ENCODE peak calls at places on chromosome 18, in five cellular contexts. I is K562, J is GM12878, B is HepG2, S is H1. T is an unnamed sample.
A peak's percentile ranks its signal among the peaks of the same experiment; 100 is the strongest.

GRCh38 chr18:45652703-45653490 is 37.6 kb downstream of the SLC14A2 start:
- DNase-seq in J (no peak), S (no peak), B (no peak), I (no peak), T (no peak)

GRCh38 chr18:31819106-31819924 is 58.6 kb upstream of the SLC25A52 start:
- DNase-seq in I (peak; percentile 15), S (peak; percentile 15), B (peak; percentile 59), J (no peak), T (peak; percentile 39)

GRCh38 chr18:12009581-12010140 is 28.4 kb downstream of the IMPA2 start:
- DNase-seq in I (no peak), J (no peak), B (no peak), S (no peak), T (no peak)

GRCh38 chr18:37701967-37702366 is 136.4 kb upstream of the CELF4 start:
- DNase-seq in I (no peak), J (no peak), S (no peak), B (no peak), T (no peak)

GRCh38 chr18:7116001-7116831 is 1.4 kb downstream of the LAMA1 start:
- DNase-seq in I (no peak), B (no peak), S (peak; percentile 23), J (no peak), T (no peak)

GRCh38 chr18:52150050-52150449 is 189.9 kb upstream of the DCC start:
- DNase-seq in S (no peak), I (no peak), J (no peak), B (no peak), T (no peak)

GRCh38 chr18:55034742-55035141 is 75.5 kb upstream of the CCDC68 start:
- DNase-seq in I (no peak), S (no peak), J (no peak), B (no peak), T (no peak)

GRCh38 chr18:75121266-75121665 is 87.7 kb downstream of the PTGR3 start:
- DNase-seq in I (no peak), J (no peak), S (no peak), B (no peak), T (no peak)

GRCh38 chr18:79792988-79793355 is 4.8 kb upstream of the KCNG2 start:
- DNase-seq in I (no peak), B (no peak), S (no peak), J (no peak), T (no peak)

GRCh38 chr18:5546660-5547059 is 2.9 kb upstream of the EPB41L3 start:
- DNase-seq in B (no peak), J (no peak), S (no peak), I (no peak), T (no peak)

GRCh38 chr18:54737986-54738385 is 90.3 kb upstream of the RAB27B start:
- DNase-seq in I (no peak), B (no peak), S (no peak), J (no peak), T (no peak)

GRCh38 chr18:11178951-11179549 is 29.7 kb upstream of the PIEZO2 start:
- DNase-seq in J (no peak), I (no peak), B (no peak), S (no peak), T (no peak)

GRCh38 chr18:13916559-13916958 is 1.2 kb upstream of the MC2R start:
- DNase-seq in I (no peak), J (no peak), S (no peak), B (no peak), T (no peak)

GRCh38 chr18:70205421-70206397 is at the start of gene RTTN:
- DNase-seq in S (peak; percentile 83), J (peak; percentile 85), B (peak; percentile 87), I (peak; percentile 65), T (peak; percentile 92)

GRCh38 chr18:79595876-79596374 is 83.7 kb upstream of the CTDP1 start:
- DNase-seq in S (no peak), I (no peak), J (no peak), B (no peak), T (no peak)

GRCh38 chr18:77133920-77134496 is 1.4 kb upstream of the MBP start:
- DNase-seq in I (no peak), B (peak; percentile 20), S (no peak), J (no peak), T (no peak)

GRCh38 chr18:61742555-61743429 is 150.0 kb downstream of the RNF152 start:
- DNase-seq in B (no peak), I (no peak), J (no peak), S (no peak), T (no peak)

GRCh38 chr18:47150824-47151366 is 595 bp upstream of the HDHD2 start:
- DNase-seq in I (no peak), S (no peak), B (peak; percentile 3), J (no peak), T (no peak)

GRCh38 chr18:2070636-2071035 is 500.7 kb downstream of the METTL4 start:
- DNase-seq in J (no peak), I (no peak), B (no peak), S (no peak), T (no peak)

GRCh38 chr18:77004555-77005380 is 127.8 kb downstream of the MBP start:
- DNase-seq in B (no peak), I (no peak), J (no peak), S (no peak), T (no peak)

GRCh38 chr18:26089247-26090129 is 925 bp downstream of the SS18 start:
- DNase-seq in B (peak; percentile 6), S (no peak), J (no peak), I (peak; percentile 29), T (no peak)
- H3K4me1 ChIP-seq in B (peaks cover 19% of the 10 kb centered on the region), S (no peaks in the 10 kb centered on the region), J (peaks cover 3% of the 10 kb centered on the region), I (peaks cover 21% of the 10 kb centered on the region), T (peaks cover 18% of the 10 kb centered on the region)

DNA sequence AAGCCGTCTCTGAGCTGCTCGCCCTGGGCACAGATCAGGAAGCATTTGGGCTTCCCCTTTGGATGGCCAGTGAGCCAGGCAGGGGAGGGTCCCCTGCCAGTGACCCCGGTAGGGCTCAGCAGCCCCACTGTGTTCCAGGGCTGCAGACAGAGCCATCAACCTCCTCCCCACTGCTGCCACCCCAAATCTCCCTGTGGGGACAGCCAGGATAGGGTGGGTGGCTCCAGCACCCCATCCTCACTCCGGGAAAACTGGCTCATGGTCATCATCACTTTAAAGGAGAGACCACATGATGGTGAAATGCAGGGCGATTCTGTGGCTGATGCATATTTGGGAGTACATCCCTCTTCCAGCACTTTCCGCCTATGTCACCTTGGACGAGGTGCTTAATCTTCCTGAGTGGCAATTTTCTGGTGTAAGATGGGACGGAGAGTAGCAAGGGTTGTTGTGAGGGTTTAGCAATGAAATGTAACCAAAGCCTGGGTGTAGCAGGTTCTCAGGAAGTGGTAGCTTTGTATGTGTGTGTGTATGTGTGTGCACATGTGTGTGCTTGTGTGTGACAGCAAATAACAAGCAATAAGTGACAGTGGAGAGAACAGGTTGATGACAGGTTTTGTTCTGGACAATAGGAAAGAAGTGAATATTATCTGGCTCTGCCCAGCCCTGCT is 61.8 kb downstream of the ACAA2 start:
- DNase-seq in B (no peak), I (no peak), S (no peak), J (no peak), T (no peak)
- TF ChIP-seq ZNF274 in B (no peak), I (no peak), S (no peak), J (no peak), T (no peak)

DNA sequence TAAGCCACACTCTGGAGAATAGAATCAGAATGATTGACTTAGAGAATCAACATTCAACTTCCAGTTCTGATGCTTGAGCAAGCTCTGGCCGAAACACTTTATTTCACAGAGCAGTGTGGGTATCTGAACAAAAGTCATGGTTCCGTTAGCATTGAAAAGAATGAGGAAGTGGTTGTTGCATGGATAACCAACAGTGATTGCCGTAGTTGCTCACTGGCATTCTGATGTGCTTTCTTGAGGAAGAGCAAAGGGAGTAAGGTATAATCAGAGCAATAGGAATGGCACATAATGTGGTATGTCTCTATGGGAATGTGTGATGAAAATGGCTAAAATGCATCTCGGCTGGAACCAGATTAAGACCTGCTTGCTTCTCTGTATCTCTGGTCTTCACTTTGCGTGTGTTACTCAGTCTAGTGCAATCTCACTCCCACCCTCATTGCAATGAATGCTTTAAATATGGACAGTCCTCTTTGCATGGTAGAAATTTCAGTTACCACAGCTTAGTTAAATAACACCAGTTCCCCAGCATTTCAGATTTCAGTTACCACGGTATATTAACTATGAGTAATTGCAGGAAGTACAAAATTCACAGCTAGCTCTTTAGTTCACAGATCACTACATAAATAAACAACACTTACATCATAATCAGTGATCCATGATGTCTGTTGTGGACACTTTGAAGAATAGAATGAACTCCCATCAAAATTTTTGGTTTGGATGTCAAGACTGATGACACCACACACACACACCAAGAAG is 7.8 kb upstream of the RAB12 start:
- DNase-seq in B (no peak), J (peak; percentile 87), S (no peak), I (no peak), T (no peak)
- H3K27ac ChIP-seq in B (no peak overlapping the region), J (peak overlapping the region; percentile 92), S (no peak overlapping the region), I (no peak overlapping the region), T (no peak overlapping the region)

GRCh38 chr18:58536534-58537271 is 92.2 kb downstream of the ALPK2 start:
- DNase-seq in B (no peak), J (no peak), S (no peak), I (no peak), T (no peak)

GRCh38 chr18:58535340-58536186 is 93.3 kb downstream of the ALPK2 start:
- DNase-seq in J (peak; percentile 99), S (no peak), I (no peak), B (no peak), T (no peak)

GRCh38 chr18:58538604-58539386 is 90.1 kb downstream of the ALPK2 start:
- DNase-seq in J (no peak), S (no peak), B (peak; percentile 75), I (no peak), T (peak; percentile 22)

GRCh38 chr18:58536187-58536516 is 92.7 kb downstream of the ALPK2 start:
- DNase-seq in S (no peak), I (no peak), B (no peak), J (no peak), T (no peak)

GRCh38 chr18:58537272-58538038 is 91.4 kb downstream of the ALPK2 start:
- DNase-seq in B (no peak), I (no peak), J (no peak), S (no peak), T (no peak)
- H3K4me1 ChIP-seq in B (peaks cover 76% of the 10 kb centered on the region), I (no peaks in the 10 kb centered on the region), J (peaks cover 38% of the 10 kb centered on the region), S (no peaks in the 10 kb centered on the region), T (peaks cover 20% of the 10 kb centered on the region)

DNA sequence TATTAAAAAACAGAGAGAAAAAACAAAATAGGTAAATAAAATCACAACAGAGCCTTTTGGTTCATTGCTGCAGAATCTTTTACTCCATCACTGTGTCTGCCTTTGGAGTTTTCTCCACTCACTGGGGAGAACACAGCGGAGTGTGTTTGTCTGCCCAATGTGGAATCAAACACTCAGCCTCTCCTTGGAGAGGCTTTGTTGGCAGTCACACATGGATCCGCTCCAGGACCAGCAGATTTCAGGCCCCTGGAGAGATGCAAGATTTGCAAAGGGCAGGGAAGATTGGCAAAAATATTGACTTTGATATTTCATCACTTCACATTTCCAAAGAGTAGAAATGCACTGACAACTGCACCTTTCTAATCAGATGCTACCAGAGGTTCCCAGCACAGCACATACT is 1898.9 kb upstream of the PIK3C3 start:
- DNase-seq in S (no peak), J (no peak), B (no peak), I (no peak), T (no peak)
- TF ChIP-seq ZNF274 in S (no peak), J (no peak), B (no peak), I (no peak), T (no peak)

GRCh38 chr18:22667158-22667557 is 249.4 kb upstream of the CTAGE1 start:
- DNase-seq in S (no peak), I (peak; percentile 50), J (no peak), B (no peak), T (no peak)
- H3K27ac ChIP-seq in S (no peak overlapping the region), I (peak overlapping the region; percentile 85), J (no peak overlapping the region), B (no peak overlapping the region), T (no peak overlapping the region)